ENCODE peak calls at places on chromosomes 7 and 10, in four cellular contexts. G, I, H and O are unnamed samples.

GRCh38 chr10:93150990-93151547 is 77.4 kb downstream of the CYP26A1 start:
- DNase-seq in G (no peak), I (no peak), H (no peak), O (no peak)

GRCh38 chr7:24441331-24442059 is 131.8 kb upstream of the PALS2 start:
- DNase-seq in G (no peak), I (no peak), H (no peak), O (no peak)

GRCh38 chr10:62831346-62831745 is 15.2 kb upstream of the EGR2 start:
- DNase-seq in G (no peak), I (no peak), H (no peak), O (no peak)

GRCh38 chr10:12465385-12466136 is 116.2 kb downstream of the CAMK1D start:
- DNase-seq in H (no peak), G (no peak), I (no peak), O (no peak)

GRCh38 chr7:121271098-121271497 is 57.7 kb upstream of the WNT16 start:
- DNase-seq in H (no peak), G (no peak), I (no peak), O (no peak)

GRCh38 chr7:36962367-36962766 is 238.1 kb upstream of the AOAH start:
- DNase-seq in I (no peak), G (no peak), H (no peak), O (no peak)

GRCh38 chr10:60114765-60115586 is 208.6 kb upstream of the CCDC6 start:
- DNase-seq in I (no peak), G (peak; percentile 3), H (peak; percentile 74), O (no peak)

GRCh38 chr10:110226555-110226925 is 19.1 kb downstream of the MXI1 start:
- DNase-seq in I (peak; percentile 91), H (peak; percentile 93), G (peak; percentile 91), O (peak; percentile 74)

GRCh38 chr10:4549254-4549653 is 276.8 kb upstream of the AKR1E2 start:
- DNase-seq in G (no peak), I (no peak), H (no peak), O (no peak)

GRCh38 chr7:71237945-71238344 is 106.0 kb downstream of the GALNT17 start:
- DNase-seq in G (no peak), H (peak; percentile 80), I (no peak), O (no peak)

GRCh38 chr7:41624818-41625217 is 78.1 kb downstream of the INHBA start:
- DNase-seq in H (no peak), I (no peak), G (no peak), O (no peak)

GRCh38 chr7:139080905-139081304 is 28.6 kb downstream of the ZC3HAV1 start:
- DNase-seq in H (no peak), G (no peak), I (no peak), O (no peak)

GRCh38 chr10:133336131-133337078 is at the start of gene CALY:
- DNase-seq in G (peak; percentile 82), H (peak; percentile 80), I (no peak), O (peak; percentile 77)

GRCh38 chr10:20596065-20596760 is 300.9 kb downstream of the NEBL start:
- DNase-seq in G (no peak), H (no peak), I (no peak), O (no peak)

GRCh38 chr7:114979388-114979787 is 57.5 kb downstream of the MDFIC start:
- DNase-seq in I (peak; percentile 73), H (no peak), G (no peak), O (no peak)

GRCh38 chr7:5695709-5696345 is 85.6 kb downstream of the RNF216 start:
- DNase-seq in I (no peak), H (no peak), G (no peak), O (no peak)

GRCh38 chr10:15072358-15072757 is 16.2 kb downstream of the ACBD7 start:
- DNase-seq in G (no peak), I (no peak), H (no peak), O (no peak)

GRCh38 chr7:68362745-68363518 is 1235.3 kb upstream of the AUTS2 start:
- DNase-seq in I (no peak), H (no peak), G (no peak), O (no peak)

GRCh38 chr7:29080803-29081202 is 65.5 kb downstream of the CPVL start:
- DNase-seq in I (no peak), G (no peak), H (no peak), O (no peak)

GRCh38 chr7:13879994-13880686 is 109.3 kb downstream of the ETV1 start:
- DNase-seq in H (no peak), G (no peak), I (no peak), O (no peak)

GRCh38 chr10:122152544-122152943 is 118.6 kb upstream of the BTBD16 start:
- DNase-seq in I (peak; percentile 96), G (no peak), H (no peak), O (no peak)

GRCh38 chr10:74929197-74929596 is 102.8 kb downstream of the KAT6B start:
- DNase-seq in G (no peak), I (no peak), H (no peak), O (no peak)

GRCh38 chr7:353746-354325 is 63.9 kb downstream of the FOXL3 start:
- DNase-seq in H (no peak), I (no peak), G (no peak), O (no peak)

GRCh38 chr7:32093415-32094408 is 23.5 kb upstream of the PDE1C start:
- DNase-seq in G (no peak), I (peak; percentile 89), H (no peak), O (no peak)

GRCh38 chr10:97139651-97140283 is 46.0 kb downstream of the SLIT1 start:
- DNase-seq in G (no peak), H (no peak), I (no peak), O (no peak)

GRCh38 chr7:66016131-66016461 is 34.1 kb upstream of the GUSB start:
- DNase-seq in I (no peak), H (no peak), G (no peak), O (no peak)

GRCh38 chr7:103154042-103154441 is 5.1 kb upstream of the NAPEPLD start:
- DNase-seq in H (no peak), G (no peak), I (no peak), O (no peak)

GRCh38 chr7:90892213-90892612 is 296.1 kb downstream of the CDK14 start:
- DNase-seq in G (no peak), H (no peak), I (no peak), O (no peak)

GRCh38 chr10:80457554-80458262 is 3.6 kb downstream of the TSPAN14 start:
- DNase-seq in H (peak; percentile 35), I (no peak), G (no peak), O (no peak)

GRCh38 chr10:91707236-91707635 is 74.4 kb upstream of the PPP1R3C start:
- DNase-seq in I (no peak), H (peak; percentile 19), G (no peak), O (no peak)

GRCh38 chr10:67788028-67788886 is 49.7 kb downstream of the DNAJC12 start:
- DNase-seq in H (peak; percentile 78), I (no peak), G (peak; percentile 92), O (peak; percentile 37)

GRCh38 chr7:31373337-31374289 is 33.1 kb upstream of the NEUROD6 start:
- DNase-seq in G (peak; percentile 16), H (peak; percentile 82), I (no peak), O (no peak)

GRCh38 chr7:107632466-107632865 is 28.2 kb upstream of the SLC26A4 start:
- DNase-seq in H (peak; percentile 16), G (no peak), I (no peak), O (no peak)

GRCh38 chr10:60197206-60197605 is 192.5 kb downstream of the ANK3 start:
- DNase-seq in I (no peak), G (no peak), H (no peak), O (no peak)

GRCh38 chr10:117553171-117553814 is 10.7 kb downstream of the EMX2 start:
- DNase-seq in G (no peak), I (no peak), H (peak; percentile 77), O (no peak)

GRCh38 chr10:73814896-73815718 is 3.7 kb upstream of the NDST2 start:
- DNase-seq in G (no peak), H (peak; percentile 40), I (no peak), O (no peak)
- TF ChIP-seq CTCF in G (no peak), H (peak; percentile 53), I (no peak), O (no peak)

DNA sequence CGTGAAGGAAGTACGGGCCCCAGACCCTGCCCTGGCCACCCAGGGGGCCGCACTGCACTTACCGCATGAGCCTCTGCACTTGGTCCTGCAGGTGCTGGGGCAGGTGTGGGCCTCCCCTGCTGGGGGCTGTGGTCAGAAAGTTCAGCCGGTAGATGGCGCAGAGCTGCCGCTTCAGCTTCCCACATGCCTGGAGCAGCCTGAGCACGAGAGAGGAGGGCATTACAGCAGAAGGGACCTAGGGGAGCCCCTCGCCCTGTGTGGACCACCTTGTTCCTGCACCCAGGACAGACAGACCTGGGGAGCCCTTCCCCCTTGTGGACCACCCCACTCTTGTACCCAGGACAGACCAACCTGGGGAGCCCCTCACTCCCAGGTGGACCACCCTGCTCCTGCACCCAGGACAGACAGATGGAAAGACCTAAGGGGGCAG is 8.7 kb upstream of the PYROXD2 start:
- DNase-seq in G (no peak), H (peak; percentile 53), I (no peak), O (no peak)
- TF ChIP-seq CTCF in G (no peak), H (peak; percentile 65), I (no peak), O (no peak)

GRCh38 chr10:102713814-102714620 is at the start of gene ARL3:
- DNase-seq in H (peak; percentile 100), G (peak; percentile 99), I (peak; percentile 97), O (peak; percentile 82)

GRCh38 chr10:102714621-102715455 is at the start of gene SFXN2:
- DNase-seq in G (peak; percentile 73), H (peak; percentile 76), I (peak; percentile 53), O (no peak)

GRCh38 chr10:102712843-102713242 is 1.4 kb downstream of the ARL3 start:
- DNase-seq in G (no peak), I (no peak), H (no peak), O (no peak)

GRCh38 chr10:102712089-102712488 is 2.1 kb downstream of the ARL3 start:
- DNase-seq in I (no peak), G (no peak), H (no peak), O (no peak)

GRCh38 chr10:102713483-102713813 is 749 bp downstream of the ARL3 start:
- DNase-seq in H (no peak), I (no peak), G (no peak), O (peak; percentile 56)
- TF ChIP-seq CTCF in H (no peak), I (no peak), G (peak; percentile 65), O (no peak)

DNA sequence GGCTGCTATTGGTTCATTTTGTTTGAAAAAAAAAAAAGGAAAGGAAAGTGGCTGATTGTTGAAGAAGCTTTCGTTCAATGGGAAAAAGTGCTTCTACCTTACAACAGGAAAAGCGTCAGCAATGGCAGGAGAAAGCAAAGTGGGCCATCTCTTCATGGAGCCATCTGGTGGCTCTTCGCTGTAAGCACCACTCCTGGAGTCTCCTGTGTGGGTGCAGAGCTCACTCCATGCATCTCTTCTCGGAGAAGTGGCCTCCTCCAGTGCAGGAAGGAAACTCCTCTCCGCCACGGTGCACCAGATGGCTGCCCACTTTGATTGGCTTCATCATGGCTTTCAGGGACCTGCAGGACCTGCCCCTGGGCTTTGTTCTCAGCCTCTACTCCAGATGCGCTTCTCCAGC is 250.9 kb downstream of the PTEN start:
- DNase-seq in G (peak; percentile 25), I (no peak), H (peak; percentile 45), O (no peak)
- TF ChIP-seq CTCF in G (peak; percentile 68), I (peak; percentile 28), H (peak; percentile 51), O (peak; percentile 62)

DNA sequence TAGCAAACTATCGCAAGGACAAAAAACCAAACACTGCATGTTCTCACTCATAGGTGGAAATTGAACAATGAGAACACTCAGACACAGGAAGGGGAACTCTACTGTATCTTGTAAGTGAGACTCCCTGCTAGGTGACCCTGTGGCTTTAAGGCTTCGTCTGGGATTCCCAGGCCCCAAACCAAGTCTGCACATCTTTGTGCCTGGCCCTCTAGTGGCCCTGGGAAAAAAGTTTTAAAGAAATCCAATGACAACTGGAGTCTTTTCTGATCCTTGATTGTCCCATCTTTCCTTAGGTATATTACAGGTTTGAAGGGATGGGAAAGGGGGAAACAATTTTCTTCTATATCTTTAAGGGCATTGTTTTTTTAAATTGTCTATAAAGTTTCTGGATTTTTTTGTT is 10.6 kb upstream of the LIPM start:
- DNase-seq in G (peak; percentile 9), H (peak; percentile 66), I (no peak), O (no peak)
- TF ChIP-seq CTCF in G (peak; percentile 57), H (peak; percentile 71), I (peak; percentile 13), O (no peak)